ENCODE peak calls at places on chromosomes 3 and 15, in six cellular contexts. R, C, V, O, E and X are unnamed samples.

GRCh38 chr3:12229896-12230295 is 59.0 kb upstream of the PPARG start:
- DNase-seq in R (no peak), C (no peak), V (no peak), O (no peak), E (no peak), X (no peak)

GRCh38 chr3:41330465-41330864 is 131.2 kb downstream of the CTNNB1 start:
- DNase-seq in R (no peak), C (no peak), V (no peak), O (no peak), E (no peak), X (no peak)

GRCh38 chr3:66452247-66453040 is 48.4 kb downstream of the LRIG1 start:
- DNase-seq in R (peak), C (no peak), V (no peak), O (no peak), E (no peak), X (no peak)

GRCh38 chr3:150739877-150740645 is 22.9 kb downstream of the SIAH2 start:
- DNase-seq in R (no peak), C (no peak), V (no peak), O (no peak), E (no peak), X (no peak)

GRCh38 chr3:180229113-180229512 is 192.4 kb upstream of the PEX5L start:
- DNase-seq in R (no peak), C (no peak), V (no peak), O (no peak), E (peak), X (no peak)

GRCh38 chr3:112074616-112075497 is 11.3 kb upstream of the C3orf52 start:
- DNase-seq in R (no peak), C (peak), V (no peak), O (peak), E (no peak), X (no peak)

GRCh38 chr3:97576221-97576620 is 188.3 kb upstream of the ARL6 start:
- DNase-seq in R (no peak), C (no peak), V (no peak), O (no peak), E (no peak), X (no peak)

GRCh38 chr3:66715806-66716205 is 215.0 kb upstream of the LRIG1 start:
- DNase-seq in R (no peak), C (no peak), V (no peak), O (no peak), E (no peak), X (no peak)

GRCh38 chr3:123813876-123814275 is 70.3 kb downstream of the MYLK start:
- DNase-seq in R (no peak), C (peak), V (no peak), O (no peak), E (no peak), X (no peak)

GRCh38 chr15:34133511-34133910 is 31.6 kb downstream of the PGBD4 start:
- DNase-seq in R (no peak), C (no peak), V (no peak), O (no peak), E (no peak), X (no peak)

GRCh38 chr3:153293222-153293621 is 131.2 kb downstream of the RAP2B start:
- DNase-seq in R (no peak), C (peak), V (no peak), O (no peak), E (peak), X (no peak)

GRCh38 chr15:62607643-62608042 is 434.9 kb upstream of the TPM1 start:
- DNase-seq in R (no peak), C (peak), V (no peak), O (no peak), E (no peak), X (no peak)

GRCh38 chr15:60964527-60964926 is 264.6 kb downstream of the RORA start:
- DNase-seq in R (peak), C (no peak), V (no peak), O (no peak), E (no peak), X (no peak)

GRCh38 chr3:13644341-13645082 is 95.6 kb downstream of the FBLN2 start:
- DNase-seq in R (no peak), C (peak), V (no peak), O (no peak), E (no peak), X (no peak)

GRCh38 chr15:40906947-40907802 is 12.9 kb downstream of the VPS18 start:
- DNase-seq in R (peak), C (peak), V (no peak), O (no peak), E (no peak), X (peak)

GRCh38 chr15:91535856-91536500 is 317.5 kb upstream of the SLCO3A1 start:
- DNase-seq in R (no peak), C (no peak), V (no peak), O (no peak), E (no peak), X (no peak)

GRCh38 chr3:46947545-46947899 is 29.0 kb downstream of the CCDC12 start:
- DNase-seq in R (no peak), C (no peak), V (no peak), O (no peak), E (no peak), X (no peak)

GRCh38 chr15:85597155-85597815 is 197.4 kb downstream of the KLHL25 start:
- DNase-seq in R (no peak), C (no peak), V (no peak), O (no peak), E (no peak), X (no peak)

GRCh38 chr15:85047271-85047948 is 65.8 kb downstream of the PDE8A start:
- DNase-seq in R (no peak), C (peak), V (no peak), O (no peak), E (peak), X (peak)

GRCh38 chr3:101567528-101568317 is 6.1 kb downstream of the TRMT10C start:
- DNase-seq in R (no peak), C (peak), V (no peak), O (no peak), E (no peak), X (no peak)

GRCh38 chr15:59022188-59022587 is 34.7 kb downstream of the RNF111 start:
- DNase-seq in R (no peak), C (no peak), V (no peak), O (no peak), E (no peak), X (no peak)